ENCODE peak calls at places on chromosome 12, in four cellular contexts. Y is NCI-H748 treated with DMSO at 0.1 percent for 48 hours, S is fibroblast of the conjunctiva, L is C1 segment of cervical spinal cord. T is an unnamed sample.

GRCh38 chr12:12837025-12837872 is 24.1 kb downstream of the DDX47 start:
- DNase-seq in Y (no peak), S (peak), L (no peak), T (peak)

GRCh38 chr12:121467638-121468403 is 67.9 kb downstream of the RNF34 start:
- DNase-seq in Y (no peak), S (no peak), L (no peak), T (no peak)

GRCh38 chr12:122422769-122423257 is 344 bp upstream of the CLIP1 start:
- DNase-seq in Y (peak), S (no peak), L (peak), T (peak)

GRCh38 chr12:127263621-127264020 is 1003.3 kb upstream of the TMEM132C start:
- DNase-seq in Y (no peak), S (no peak), L (no peak), T (no peak)

GRCh38 chr12:24121911-24122310 is 172.4 kb upstream of the SOX5 start:
- DNase-seq in Y (no peak), S (no peak), L (no peak), T (no peak)

GRCh38 chr12:120705618-120706017 is 4.6 kb upstream of the UNC119B start:
- DNase-seq in Y (no peak), S (no peak), L (no peak), T (no peak)

GRCh38 chr12:67449591-67450052 is 180.5 kb downstream of the CAND1 start:
- DNase-seq in Y (no peak), S (no peak), L (no peak), T (no peak)

GRCh38 chr12:50151047-50151687 is 16.0 kb downstream of the CERS5 start:
- DNase-seq in Y (no peak), S (no peak), L (no peak), T (no peak)

GRCh38 chr12:127334324-127334723 is 932.6 kb upstream of the TMEM132C start:
- DNase-seq in Y (no peak), S (no peak), L (no peak), T (no peak)

GRCh38 chr12:101901782-101902181 is 24.4 kb downstream of the DRAM1 start:
- DNase-seq in Y (no peak), S (no peak), L (no peak), T (no peak)

GRCh38 chr12:123912415-123913385 is 59.9 kb downstream of the CCDC92 start:
- DNase-seq in Y (peak), S (no peak), L (no peak), T (no peak)

GRCh38 chr12:109604902-109605536 is 31.4 kb downstream of the MVK start:
- DNase-seq in Y (no peak), S (no peak), L (no peak), T (no peak)

GRCh38 chr12:106136263-106136662 is 2.5 kb downstream of the NUAK1 start:
- DNase-seq in Y (peak), S (peak), L (peak), T (peak)

GRCh38 chr12:92608418-92609091 is 94.2 kb upstream of the PLEKHG7 start:
- DNase-seq in Y (peak), S (peak), L (no peak), T (peak)

GRCh38 chr12:114662512-114663177 is 21.3 kb downstream of the TBX3 start:
- DNase-seq in Y (peak), S (peak), L (peak), T (peak)

GRCh38 chr12:120466560-120467315 is 2.8 kb downstream of the SRSF9 start:
- DNase-seq in Y (no peak), S (no peak), L (peak), T (peak)

GRCh38 chr12:108065061-108065460 is 64.0 kb upstream of the WSCD2 start:
- DNase-seq in Y (no peak), S (no peak), L (no peak), T (no peak)

GRCh38 chr12:78038541-78038940 is 207.8 kb downstream of the NAV3 start:
- DNase-seq in Y (no peak), S (no peak), L (no peak), T (no peak)